ENCODE peak calls at places on chromosomes 3 and 15, in ten cellular contexts. One of them, this sample, is unnamed. For H3K36me3, the result is how much of the 10 kb centered on the place peaks cover.

GRCh38 chr3:169323580-169324453 is 339.7 kb downstream of the MECOM start:
- DNase-seq in keratinocyte: no peak
- DNase-seq in PC-3: no peak
- DNase-seq in lower lobe of right lung: no peak
- DNase-seq in astrocyte: peak
- DNase-seq in prostate gland: no peak
- DNase-seq in heart right ventricle: peak
- DNase-seq in WERI-Rb-1: no peak
- DNase-seq in right lobe of liver: no peak
- DNase-seq in body of pancreas: peak
- DNase-seq in this sample: no peak

GRCh38 chr3:57017481-57017880 is 43.0 kb upstream of the SPATA12 start:
- DNase-seq in keratinocyte: no peak
- DNase-seq in PC-3: peak
- DNase-seq in lower lobe of right lung: no peak
- DNase-seq in astrocyte: peak
- DNase-seq in prostate gland: no peak
- DNase-seq in heart right ventricle: no peak
- DNase-seq in WERI-Rb-1: no peak
- DNase-seq in right lobe of liver: no peak
- DNase-seq in body of pancreas: peak
- DNase-seq in this sample: no peak

GRCh38 chr3:181265750-181266333 is 276.3 kb upstream of the DNAJC19 start:
- DNase-seq in keratinocyte: no peak
- DNase-seq in PC-3: no peak
- DNase-seq in lower lobe of right lung: no peak
- DNase-seq in astrocyte: no peak
- DNase-seq in prostate gland: no peak
- DNase-seq in heart right ventricle: no peak
- DNase-seq in WERI-Rb-1: no peak
- DNase-seq in right lobe of liver: no peak
- DNase-seq in body of pancreas: no peak
- DNase-seq in this sample: no peak

GRCh38 chr3:193772389-193772788 is 179.4 kb downstream of the OPA1 start:
- DNase-seq in keratinocyte: no peak
- DNase-seq in PC-3: no peak
- DNase-seq in lower lobe of right lung: no peak
- DNase-seq in astrocyte: no peak
- DNase-seq in prostate gland: peak
- DNase-seq in heart right ventricle: no peak
- DNase-seq in WERI-Rb-1: no peak
- DNase-seq in right lobe of liver: no peak
- DNase-seq in body of pancreas: no peak
- DNase-seq in this sample: no peak

GRCh38 chr3:35664460-35664919 is 25.2 kb downstream of the ARPP21 start:
- DNase-seq in keratinocyte: no peak
- DNase-seq in PC-3: no peak
- DNase-seq in lower lobe of right lung: peak
- DNase-seq in astrocyte: peak
- DNase-seq in prostate gland: no peak
- DNase-seq in heart right ventricle: peak
- DNase-seq in WERI-Rb-1: peak
- DNase-seq in right lobe of liver: peak
- DNase-seq in body of pancreas: peak
- DNase-seq in this sample: peak

GRCh38 chr15:48402778-48403177 is 71.5 kb downstream of the DUT start:
- DNase-seq in keratinocyte: no peak
- DNase-seq in PC-3: no peak
- DNase-seq in lower lobe of right lung: no peak
- DNase-seq in astrocyte: peak
- DNase-seq in prostate gland: no peak
- DNase-seq in heart right ventricle: no peak
- DNase-seq in WERI-Rb-1: no peak
- DNase-seq in right lobe of liver: no peak
- DNase-seq in body of pancreas: no peak
- DNase-seq in this sample: peak

GRCh38 chr3:9653565-9654248 is 4.4 kb downstream of the MTMR14 start:
- DNase-seq in keratinocyte: no peak
- DNase-seq in PC-3: no peak
- DNase-seq in lower lobe of right lung: no peak
- DNase-seq in astrocyte: no peak
- DNase-seq in prostate gland: no peak
- DNase-seq in heart right ventricle: peak
- DNase-seq in WERI-Rb-1: no peak
- DNase-seq in right lobe of liver: no peak
- DNase-seq in body of pancreas: no peak
- DNase-seq in this sample: no peak

GRCh38 chr3:5437296-5438010 is 249.9 kb downstream of the EDEM1 start:
- DNase-seq in keratinocyte: no peak
- DNase-seq in PC-3: no peak
- DNase-seq in lower lobe of right lung: no peak
- DNase-seq in astrocyte: no peak
- DNase-seq in prostate gland: no peak
- DNase-seq in heart right ventricle: no peak
- DNase-seq in WERI-Rb-1: no peak
- DNase-seq in right lobe of liver: no peak
- DNase-seq in body of pancreas: no peak
- DNase-seq in this sample: no peak

GRCh38 chr3:192090586-192090985 is 629.6 kb downstream of the PYDC2 start:
- DNase-seq in keratinocyte: no peak
- DNase-seq in PC-3: peak
- DNase-seq in lower lobe of right lung: no peak
- DNase-seq in astrocyte: no peak
- DNase-seq in prostate gland: no peak
- DNase-seq in heart right ventricle: no peak
- DNase-seq in WERI-Rb-1: no peak
- DNase-seq in right lobe of liver: no peak
- DNase-seq in body of pancreas: no peak
- DNase-seq in this sample: no peak

GRCh38 chr3:23740517-23741402 is 65.0 kb upstream of the UBE2E1 start:
- DNase-seq in keratinocyte: peak
- DNase-seq in PC-3: peak
- DNase-seq in lower lobe of right lung: peak
- DNase-seq in astrocyte: peak
- DNase-seq in prostate gland: no peak
- DNase-seq in heart right ventricle: no peak
- DNase-seq in WERI-Rb-1: no peak
- DNase-seq in right lobe of liver: no peak
- DNase-seq in body of pancreas: no peak
- DNase-seq in this sample: peak

GRCh38 chr3:192187485-192188051 is 539.8 kb downstream of the FGF12 start:
- DNase-seq in keratinocyte: no peak
- DNase-seq in PC-3: no peak
- DNase-seq in lower lobe of right lung: no peak
- DNase-seq in astrocyte: peak
- DNase-seq in prostate gland: no peak
- DNase-seq in heart right ventricle: no peak
- DNase-seq in WERI-Rb-1: no peak
- DNase-seq in right lobe of liver: no peak
- DNase-seq in body of pancreas: no peak
- DNase-seq in this sample: no peak

GRCh38 chr3:106589306-106589942 is 720.6 kb upstream of the CBLB start:
- DNase-seq in keratinocyte: peak
- DNase-seq in PC-3: no peak
- DNase-seq in lower lobe of right lung: no peak
- DNase-seq in astrocyte: peak
- DNase-seq in prostate gland: peak
- DNase-seq in heart right ventricle: no peak
- DNase-seq in WERI-Rb-1: no peak
- DNase-seq in right lobe of liver: no peak
- DNase-seq in body of pancreas: no peak
- DNase-seq in this sample: no peak

GRCh38 chr3:187929115-187929828 is 184.0 kb upstream of the BCL6 start:
- DNase-seq in keratinocyte: no peak
- DNase-seq in PC-3: no peak
- DNase-seq in lower lobe of right lung: no peak
- DNase-seq in astrocyte: no peak
- DNase-seq in prostate gland: no peak
- DNase-seq in heart right ventricle: no peak
- DNase-seq in WERI-Rb-1: no peak
- DNase-seq in right lobe of liver: no peak
- DNase-seq in body of pancreas: no peak
- DNase-seq in this sample: no peak

GRCh38 chr3:124158174-124158812 is 166.4 kb upstream of the ROPN1 start:
- DNase-seq in keratinocyte: no peak
- DNase-seq in PC-3: no peak
- DNase-seq in lower lobe of right lung: no peak
- DNase-seq in astrocyte: no peak
- DNase-seq in prostate gland: no peak
- DNase-seq in heart right ventricle: no peak
- DNase-seq in WERI-Rb-1: peak
- DNase-seq in right lobe of liver: no peak
- DNase-seq in body of pancreas: no peak
- DNase-seq in this sample: no peak

GRCh38 chr3:72036899-72037298 is 252.0 kb upstream of the PROK2 start:
- DNase-seq in keratinocyte: no peak
- DNase-seq in PC-3: no peak
- DNase-seq in lower lobe of right lung: no peak
- DNase-seq in astrocyte: peak
- DNase-seq in prostate gland: no peak
- DNase-seq in heart right ventricle: no peak
- DNase-seq in WERI-Rb-1: no peak
- DNase-seq in right lobe of liver: no peak
- DNase-seq in body of pancreas: no peak
- DNase-seq in this sample: no peak

GRCh38 chr3:44066806-44067205 is 174.9 kb upstream of the TOPAZ1 start:
- DNase-seq in keratinocyte: no peak
- DNase-seq in PC-3: peak
- DNase-seq in lower lobe of right lung: no peak
- DNase-seq in astrocyte: no peak
- DNase-seq in prostate gland: no peak
- DNase-seq in heart right ventricle: no peak
- DNase-seq in WERI-Rb-1: no peak
- DNase-seq in right lobe of liver: no peak
- DNase-seq in body of pancreas: no peak
- DNase-seq in this sample: no peak

GRCh38 chr3:72237679-72238320 is 452.9 kb upstream of the PROK2 start:
- DNase-seq in keratinocyte: no peak
- DNase-seq in PC-3: no peak
- DNase-seq in lower lobe of right lung: no peak
- DNase-seq in astrocyte: peak
- DNase-seq in prostate gland: no peak
- DNase-seq in heart right ventricle: no peak
- DNase-seq in WERI-Rb-1: no peak
- DNase-seq in right lobe of liver: no peak
- DNase-seq in body of pancreas: no peak
- DNase-seq in this sample: no peak

GRCh38 chr3:71862374-71863145 is 77.6 kb upstream of the PROK2 start:
- DNase-seq in keratinocyte: no peak
- DNase-seq in PC-3: no peak
- DNase-seq in lower lobe of right lung: no peak
- DNase-seq in astrocyte: no peak
- DNase-seq in prostate gland: no peak
- DNase-seq in heart right ventricle: no peak
- DNase-seq in WERI-Rb-1: no peak
- DNase-seq in right lobe of liver: no peak
- DNase-seq in body of pancreas: no peak
- DNase-seq in this sample: no peak

DNA sequence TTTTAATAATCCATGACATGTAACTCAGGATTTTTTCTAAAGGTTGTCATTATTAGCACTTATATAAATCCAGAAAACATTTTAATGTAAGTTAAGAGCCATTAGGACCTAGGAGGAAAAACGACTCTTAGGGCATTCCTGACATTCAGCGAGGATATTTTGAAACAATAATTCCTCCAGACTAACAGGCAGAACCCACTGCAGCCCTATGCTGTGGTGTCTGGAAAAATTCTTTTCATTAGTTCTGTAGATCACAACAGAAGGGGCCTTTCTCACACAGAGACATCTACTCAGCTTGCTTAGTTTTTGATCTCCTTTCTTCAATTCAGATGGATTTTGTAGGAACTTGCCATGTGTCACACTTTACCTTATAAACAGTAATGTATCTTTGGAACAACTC is 113.1 kb upstream of the MBNL1 start:
- DNase-seq in keratinocyte: no peak
- DNase-seq in PC-3: no peak
- DNase-seq in lower lobe of right lung: no peak
- DNase-seq in astrocyte: peak
- DNase-seq in prostate gland: no peak
- DNase-seq in heart right ventricle: no peak
- DNase-seq in WERI-Rb-1: no peak
- DNase-seq in right lobe of liver: no peak
- DNase-seq in body of pancreas: no peak
- DNase-seq in this sample: no peak
- H3K4me3 ChIP-seq in keratinocyte: no peak
- H3K4me3 ChIP-seq in PC-3: no peak
- H3K4me3 ChIP-seq in lower lobe of right lung: no peak
- H3K4me3 ChIP-seq in astrocyte: no peak
- H3K4me3 ChIP-seq in prostate gland: no peak
- H3K4me3 ChIP-seq in heart right ventricle: no peak
- H3K4me3 ChIP-seq in WERI-Rb-1: no peak
- H3K4me3 ChIP-seq in right lobe of liver: no peak
- H3K4me3 ChIP-seq in body of pancreas: no peak
- H3K4me3 ChIP-seq in this sample: no peak

GRCh38 chr3:126570103-126570541 is 11.4 kb upstream of the C3orf22 start:
- DNase-seq in keratinocyte: no peak
- DNase-seq in PC-3: no peak
- DNase-seq in lower lobe of right lung: no peak
- DNase-seq in astrocyte: no peak
- DNase-seq in prostate gland: no peak
- DNase-seq in heart right ventricle: no peak
- DNase-seq in WERI-Rb-1: no peak
- DNase-seq in right lobe of liver: no peak
- DNase-seq in body of pancreas: no peak
- DNase-seq in this sample: no peak
- TF ChIP-seq CTCF in keratinocyte: peak
- TF ChIP-seq CTCF in PC-3: no peak
- TF ChIP-seq CTCF in lower lobe of right lung: no peak
- TF ChIP-seq CTCF in astrocyte: no peak
- TF ChIP-seq CTCF in prostate gland: no peak
- TF ChIP-seq CTCF in heart right ventricle: no peak
- TF ChIP-seq CTCF in WERI-Rb-1: peak
- TF ChIP-seq CTCF in right lobe of liver: no peak
- TF ChIP-seq CTCF in body of pancreas: no peak
- TF ChIP-seq CTCF in this sample: no peak

DNA sequence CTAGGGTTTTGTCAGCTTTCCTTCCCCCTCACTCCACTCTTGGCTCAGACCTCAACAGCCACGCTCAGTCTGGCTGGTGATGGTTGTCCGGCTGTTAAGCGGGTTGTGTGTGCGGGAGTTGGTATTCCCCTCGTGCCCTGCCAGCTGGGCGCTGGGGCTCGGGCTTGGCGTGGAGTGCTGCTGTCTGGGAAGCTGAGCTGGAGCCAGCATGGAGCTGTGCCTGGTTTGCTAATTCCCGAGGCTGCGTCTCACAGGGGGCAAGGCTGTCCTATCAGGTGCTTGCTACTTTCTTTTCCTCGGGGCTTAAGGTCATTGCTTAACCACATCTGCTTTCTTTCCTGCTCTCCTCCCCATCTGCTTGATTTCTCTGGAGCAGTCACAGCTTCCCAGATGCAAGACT is 29.9 kb downstream of the PDIA5 start:
- DNase-seq in keratinocyte: no peak
- DNase-seq in PC-3: no peak
- DNase-seq in lower lobe of right lung: no peak
- DNase-seq in astrocyte: peak
- DNase-seq in prostate gland: no peak
- DNase-seq in heart right ventricle: peak
- DNase-seq in WERI-Rb-1: no peak
- DNase-seq in right lobe of liver: peak
- DNase-seq in body of pancreas: peak
- DNase-seq in this sample: no peak
- H3K36me3 ChIP-seq in keratinocyte: under half
- H3K36me3 ChIP-seq in PC-3: under half
- H3K36me3 ChIP-seq in lower lobe of right lung: under half
- H3K36me3 ChIP-seq in astrocyte: under half
- H3K36me3 ChIP-seq in prostate gland: under half
- H3K36me3 ChIP-seq in heart right ventricle: half or more
- H3K36me3 ChIP-seq in WERI-Rb-1: half or more
- H3K36me3 ChIP-seq in right lobe of liver: under half
- H3K36me3 ChIP-seq in body of pancreas: under half
- H3K36me3 ChIP-seq in this sample: under half

GRCh38 chr3:14453368-14453710 is 50.9 kb downstream of the SLC6A6 start:
- DNase-seq in keratinocyte: no peak
- DNase-seq in PC-3: no peak
- DNase-seq in lower lobe of right lung: no peak
- DNase-seq in astrocyte: no peak
- DNase-seq in prostate gland: no peak
- DNase-seq in heart right ventricle: no peak
- DNase-seq in WERI-Rb-1: no peak
- DNase-seq in right lobe of liver: no peak
- DNase-seq in body of pancreas: no peak
- DNase-seq in this sample: no peak
- H3K4me3 ChIP-seq in keratinocyte: no peak
- H3K4me3 ChIP-seq in PC-3: peak
- H3K4me3 ChIP-seq in lower lobe of right lung: no peak
- H3K4me3 ChIP-seq in astrocyte: no peak
- H3K4me3 ChIP-seq in prostate gland: no peak
- H3K4me3 ChIP-seq in heart right ventricle: no peak
- H3K4me3 ChIP-seq in WERI-Rb-1: no peak
- H3K4me3 ChIP-seq in right lobe of liver: no peak
- H3K4me3 ChIP-seq in body of pancreas: no peak
- H3K4me3 ChIP-seq in this sample: no peak

This sample was measured in kidney epithelial cell.